ENCODE peak calls at places on chromosomes 3 and 15, in four cellular contexts. One of them, this sample, is unnamed.

GRCh38 chr3:52313774-52314188 is 2.3 kb upstream of the DNAH1 start:
- DNase-seq in NB4: peak; percentile 55
- DNase-seq in retinal pigment epithelial cell: peak; percentile 43
- DNase-seq in AG09309: no peak
- DNase-seq in this sample: no peak

GRCh38 chr3:169790687-169791429 is 17.7 kb downstream of the MYNN start:
- DNase-seq in NB4: no peak
- DNase-seq in retinal pigment epithelial cell: no peak
- DNase-seq in AG09309: no peak
- DNase-seq in this sample: no peak

GRCh38 chr3:119676771-119677640 is at the start of gene COX17:
- DNase-seq in NB4: peak; percentile 95
- DNase-seq in retinal pigment epithelial cell: peak; percentile 82
- DNase-seq in AG09309: peak; percentile 87
- DNase-seq in this sample: peak; percentile 71

GRCh38 chr3:158420654-158421396 is 150.2 kb upstream of the MLF1 start:
- DNase-seq in NB4: no peak
- DNase-seq in retinal pigment epithelial cell: no peak
- DNase-seq in AG09309: peak; percentile 21
- DNase-seq in this sample: peak; percentile 77

GRCh38 chr3:149909923-149910322 is 60.8 kb downstream of the PFN2 start:
- DNase-seq in NB4: no peak
- DNase-seq in retinal pigment epithelial cell: no peak
- DNase-seq in AG09309: no peak
- DNase-seq in this sample: no peak

GRCh38 chr3:25235471-25235870 is 192.6 kb upstream of the RARB start:
- DNase-seq in NB4: no peak
- DNase-seq in retinal pigment epithelial cell: no peak
- DNase-seq in AG09309: peak; percentile 21
- DNase-seq in this sample: no peak

GRCh38 chr15:101170568-101171350 is 81.1 kb downstream of the CHSY1 start:
- DNase-seq in NB4: no peak
- DNase-seq in retinal pigment epithelial cell: no peak
- DNase-seq in AG09309: peak; percentile 76
- DNase-seq in this sample: no peak

GRCh38 chr3:133882986-133883586 is 12.6 kb downstream of the RAB6B start:
- DNase-seq in NB4: no peak
- DNase-seq in retinal pigment epithelial cell: no peak
- DNase-seq in AG09309: no peak
- DNase-seq in this sample: no peak

GRCh38 chr15:90946538-90946937 is 8.1 kb upstream of the RCCD1 start:
- DNase-seq in NB4: no peak
- DNase-seq in retinal pigment epithelial cell: no peak
- DNase-seq in AG09309: no peak
- DNase-seq in this sample: no peak

GRCh38 chr15:58608129-58608590 is 141.3 kb downstream of the ADAM10 start:
- DNase-seq in NB4: no peak
- DNase-seq in retinal pigment epithelial cell: no peak
- DNase-seq in AG09309: peak; percentile 57
- DNase-seq in this sample: peak; percentile 55

GRCh38 chr3:47961815-47962606 is 54.2 kb downstream of the MAP4 start:
- DNase-seq in NB4: peak; percentile 8
- DNase-seq in retinal pigment epithelial cell: no peak
- DNase-seq in AG09309: no peak
- DNase-seq in this sample: no peak

GRCh38 chr3:54791552-54792156 is 136.2 kb downstream of the LRTM1 start:
- DNase-seq in NB4: no peak
- DNase-seq in retinal pigment epithelial cell: no peak
- DNase-seq in AG09309: no peak
- DNase-seq in this sample: no peak

GRCh38 chr15:67212655-67213054 is 41.8 kb downstream of the AAGAB start:
- DNase-seq in NB4: no peak
- DNase-seq in retinal pigment epithelial cell: no peak
- DNase-seq in AG09309: no peak
- DNase-seq in this sample: no peak

GRCh38 chr3:113132571-113132996 is 78.8 kb upstream of the BOC start:
- DNase-seq in NB4: no peak
- DNase-seq in retinal pigment epithelial cell: no peak
- DNase-seq in AG09309: peak; percentile 50
- DNase-seq in this sample: no peak

GRCh38 chr3:151003024-151003771 is 30.7 kb upstream of the CLRN1 start:
- DNase-seq in NB4: no peak
- DNase-seq in retinal pigment epithelial cell: peak; percentile 70
- DNase-seq in AG09309: no peak
- DNase-seq in this sample: no peak

GRCh38 chr3:69248394-69248793 is 126.0 kb upstream of the LMOD3 start:
- DNase-seq in NB4: no peak
- DNase-seq in retinal pigment epithelial cell: no peak
- DNase-seq in AG09309: no peak
- DNase-seq in this sample: no peak

GRCh38 chr15:98440917-98441316 is 207.4 kb upstream of the IGF1R start:
- DNase-seq in NB4: peak; percentile 56
- DNase-seq in retinal pigment epithelial cell: no peak
- DNase-seq in AG09309: no peak
- DNase-seq in this sample: no peak

GRCh38 chr15:25501828-25502446 is 63.1 kb upstream of the UBE3A start:
- DNase-seq in NB4: peak; percentile 48
- DNase-seq in retinal pigment epithelial cell: no peak
- DNase-seq in AG09309: peak; percentile 17
- DNase-seq in this sample: no peak

GRCh38 chr3:25257026-25257425 is 171.0 kb upstream of the RARB start:
- DNase-seq in NB4: no peak
- DNase-seq in retinal pigment epithelial cell: peak; percentile 56
- DNase-seq in AG09309: no peak
- DNase-seq in this sample: peak; percentile 65

DNA sequence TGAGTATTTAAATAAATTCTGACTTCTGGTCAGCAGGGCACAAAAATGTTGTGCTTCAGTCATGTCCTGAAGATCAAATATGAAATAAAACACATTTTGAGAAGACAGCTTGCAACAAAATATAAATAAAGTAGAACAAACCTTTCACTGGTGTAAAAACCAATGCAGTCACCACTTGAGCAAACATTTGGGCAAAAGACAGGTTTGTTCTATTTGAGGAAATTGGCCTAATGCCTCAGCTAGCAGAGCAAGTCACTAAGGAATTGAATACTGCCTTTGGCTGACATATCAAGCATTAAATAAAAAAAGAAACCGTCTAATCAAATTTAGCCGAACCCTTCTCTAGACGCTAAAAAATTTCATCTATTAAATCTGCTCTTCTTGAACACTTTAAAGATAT is 475.4 kb upstream of the CNTN3 start:
- DNase-seq in NB4: no peak
- DNase-seq in retinal pigment epithelial cell: no peak
- DNase-seq in AG09309: no peak
- DNase-seq in this sample: no peak
- H3K4me3 ChIP-seq in NB4: no peak overlapping the region
- H3K4me3 ChIP-seq in retinal pigment epithelial cell: no peak overlapping the region
- H3K4me3 ChIP-seq in AG09309: no peak overlapping the region
- H3K4me3 ChIP-seq in this sample: no peak overlapping the region

GRCh38 chr3:11224870-11225251 is 47.3 kb upstream of the ATG7 start:
- DNase-seq in NB4: no peak
- DNase-seq in retinal pigment epithelial cell: no peak
- DNase-seq in AG09309: no peak
- DNase-seq in this sample: no peak

GRCh38 chr3:11214451-11214987 is 57.7 kb upstream of the ATG7 start:
- DNase-seq in NB4: no peak
- DNase-seq in retinal pigment epithelial cell: no peak
- DNase-seq in AG09309: no peak
- DNase-seq in this sample: no peak

GRCh38 chr3:11221818-11222217 is 50.4 kb upstream of the ATG7 start:
- DNase-seq in NB4: no peak
- DNase-seq in retinal pigment epithelial cell: no peak
- DNase-seq in AG09309: no peak
- DNase-seq in this sample: no peak

GRCh38 chr3:11224010-11224409 is 48.2 kb upstream of the ATG7 start:
- DNase-seq in NB4: no peak
- DNase-seq in retinal pigment epithelial cell: no peak
- DNase-seq in AG09309: no peak
- DNase-seq in this sample: no peak

DNA sequence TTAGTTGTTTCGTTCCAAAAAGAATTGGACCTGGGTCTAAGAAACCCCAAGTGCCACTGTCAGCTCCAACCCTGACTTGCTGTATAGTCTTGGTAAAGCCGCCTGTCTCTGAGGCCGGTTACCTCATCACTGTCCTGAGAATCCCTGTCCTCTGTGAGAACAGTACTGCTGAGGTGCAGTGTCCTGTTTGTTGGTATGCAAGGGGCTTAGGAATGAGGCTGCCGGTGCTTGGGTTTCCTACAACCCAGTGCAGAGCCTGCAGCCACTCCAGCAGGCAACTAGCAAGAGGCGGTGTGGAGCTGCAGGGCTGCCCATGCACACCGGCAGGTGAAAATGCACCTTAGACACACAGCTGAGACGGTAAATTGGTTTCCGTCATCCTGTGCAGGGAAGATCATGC is 52.0 kb upstream of the ATG7 start:
- DNase-seq in NB4: no peak
- DNase-seq in retinal pigment epithelial cell: no peak
- DNase-seq in AG09309: no peak
- DNase-seq in this sample: no peak
- TF ChIP-seq CTCF in NB4: no peak
- TF ChIP-seq CTCF in retinal pigment epithelial cell: no peak
- TF ChIP-seq CTCF in AG09309: no peak
- TF ChIP-seq CTCF in this sample: no peak

DNA sequence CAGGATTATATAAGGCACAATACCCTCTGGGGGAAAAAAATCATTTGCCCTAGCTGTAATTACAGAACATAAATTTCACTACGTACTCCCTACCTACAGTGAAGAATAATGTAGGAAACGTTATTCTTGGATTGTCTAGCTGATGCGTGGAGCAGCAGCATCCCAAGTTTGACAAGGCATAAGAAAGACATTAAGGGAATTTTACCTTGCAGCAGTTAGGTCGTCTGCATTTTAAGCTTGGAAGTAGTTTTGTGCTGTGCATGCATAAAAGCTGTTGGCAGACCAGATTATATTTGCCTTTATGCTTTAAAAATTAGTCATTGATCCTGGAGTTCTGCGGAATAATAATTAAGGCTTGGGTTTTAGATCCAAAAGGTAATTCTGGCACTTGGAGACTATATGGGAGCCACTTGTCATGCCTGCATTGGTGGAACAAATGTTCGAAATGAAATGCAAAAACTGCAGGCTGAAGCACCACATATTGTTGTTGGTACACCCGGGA is 2.2 kb downstream of the EIF4A2 start:
- DNase-seq in NB4: no peak
- DNase-seq in retinal pigment epithelial cell: no peak
- DNase-seq in AG09309: no peak
- DNase-seq in this sample: no peak
- H3K4me3 ChIP-seq in NB4: peak overlapping the region; percentile 99
- H3K4me3 ChIP-seq in retinal pigment epithelial cell: peak overlapping the region; percentile 100
- H3K4me3 ChIP-seq in AG09309: peak overlapping the region; percentile 83
- H3K4me3 ChIP-seq in this sample: peak overlapping the region; percentile 98

DNA sequence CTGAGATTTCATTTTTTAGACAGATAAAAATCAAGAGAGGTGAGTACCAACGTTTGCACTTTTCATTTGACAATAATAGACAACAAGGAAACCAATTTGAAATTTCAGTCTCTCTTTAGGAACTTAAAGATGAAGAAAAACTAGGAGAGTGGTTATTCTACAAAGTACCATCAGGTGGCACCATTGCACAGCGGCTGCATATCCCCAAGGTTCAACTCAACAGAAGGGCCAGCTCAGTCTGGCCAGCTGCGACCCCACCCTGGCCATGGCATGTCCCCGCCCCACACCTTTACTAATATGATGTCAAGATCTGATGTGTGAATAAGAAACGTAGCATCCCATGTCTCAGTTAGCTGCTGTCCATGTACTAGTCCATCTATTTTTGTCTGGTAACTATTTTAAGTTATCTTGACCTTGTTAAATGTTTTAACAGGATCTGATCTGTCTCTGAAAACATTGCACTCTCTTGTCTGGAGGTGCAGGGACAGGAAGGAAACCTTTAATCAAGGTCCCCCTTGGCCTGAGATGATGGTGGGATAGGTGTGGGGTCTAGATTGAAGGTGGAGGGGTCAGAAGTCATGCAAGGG is 35.5 kb upstream of the CGNL1 start:
- DNase-seq in NB4: peak; percentile 70
- DNase-seq in retinal pigment epithelial cell: no peak
- DNase-seq in AG09309: no peak
- DNase-seq in this sample: no peak
- TF ChIP-seq CTCF in NB4: peak; percentile 61
- TF ChIP-seq CTCF in retinal pigment epithelial cell: peak; percentile 81
- TF ChIP-seq CTCF in AG09309: peak; percentile 82
- TF ChIP-seq CTCF in this sample: peak; percentile 65

GRCh38 chr3:188690076-188690475 is 481.7 kb upstream of the TPRG1 start:
- DNase-seq in NB4: no peak
- DNase-seq in retinal pigment epithelial cell: no peak
- DNase-seq in AG09309: no peak
- DNase-seq in this sample: no peak

GRCh38 chr3:188690932-188691331 is 480.8 kb upstream of the TPRG1 start:
- DNase-seq in NB4: no peak
- DNase-seq in retinal pigment epithelial cell: no peak
- DNase-seq in AG09309: no peak
- DNase-seq in this sample: no peak

GRCh38 chr3:188695251-188695650 is 476.5 kb upstream of the TPRG1 start:
- DNase-seq in NB4: no peak
- DNase-seq in retinal pigment epithelial cell: no peak
- DNase-seq in AG09309: no peak
- DNase-seq in this sample: no peak

GRCh38 chr3:188692700-188693099 is 479.1 kb upstream of the TPRG1 start:
- DNase-seq in NB4: no peak
- DNase-seq in retinal pigment epithelial cell: no peak
- DNase-seq in AG09309: no peak
- DNase-seq in this sample: no peak

GRCh38 chr3:188693435-188693834 is 478.3 kb upstream of the TPRG1 start:
- DNase-seq in NB4: no peak
- DNase-seq in retinal pigment epithelial cell: no peak
- DNase-seq in AG09309: no peak
- DNase-seq in this sample: no peak
- H3K4me3 ChIP-seq in NB4: no peak overlapping the region
- H3K4me3 ChIP-seq in retinal pigment epithelial cell: no peak overlapping the region
- H3K4me3 ChIP-seq in AG09309: no peak overlapping the region
- H3K4me3 ChIP-seq in this sample: no peak overlapping the region

GRCh38 chr3:128592891-128593290 is 57.7 kb downstream of the RPN1 start:
- DNase-seq in NB4: no peak
- DNase-seq in retinal pigment epithelial cell: no peak
- DNase-seq in AG09309: no peak
- DNase-seq in this sample: no peak

GRCh38 chr3:128588147-128588546 is 62.5 kb downstream of the RPN1 start:
- DNase-seq in NB4: peak; percentile 90
- DNase-seq in retinal pigment epithelial cell: no peak
- DNase-seq in AG09309: no peak
- DNase-seq in this sample: no peak

GRCh38 chr3:128587391-128587790 is 63.2 kb downstream of the RPN1 start:
- DNase-seq in NB4: no peak
- DNase-seq in retinal pigment epithelial cell: no peak
- DNase-seq in AG09309: no peak
- DNase-seq in this sample: no peak

GRCh38 chr3:128591728-128592426 is 58.7 kb downstream of the RPN1 start:
- DNase-seq in NB4: peak; percentile 93
- DNase-seq in retinal pigment epithelial cell: no peak
- DNase-seq in AG09309: no peak
- DNase-seq in this sample: no peak

GRCh38 chr3:128590948-128591347 is 59.7 kb downstream of the RPN1 start:
- DNase-seq in NB4: peak; percentile 76
- DNase-seq in retinal pigment epithelial cell: no peak
- DNase-seq in AG09309: no peak
- DNase-seq in this sample: no peak
- TF ChIP-seq CTCF in NB4: peak; percentile 57
- TF ChIP-seq CTCF in retinal pigment epithelial cell: peak; percentile 25
- TF ChIP-seq CTCF in AG09309: peak; percentile 1
- TF ChIP-seq CTCF in this sample: no peak